ENCODE peak calls at places on chromosomes 12 and 14, in five cellular contexts. I is sigmoid colon, J is Panc1, U is astrocyte of the cerebellum, Q is IMR-90. F is an unnamed sample.

GRCh38 chr14:37623552-37623951 is 28.1 kb downstream of the TTC6 start:
- DNase-seq in I (no peak), J (no peak), U (peak; percentile 50), Q (peak; percentile 81), F (no peak)

GRCh38 chr12:101655400-101655799 is 42.0 kb upstream of the CHPT1 start:
- DNase-seq in J (no peak), I (no peak), U (no peak), Q (no peak), F (no peak)

GRCh38 chr14:103711516-103712431 is 3.5 kb downstream of the XRCC3 start:
- DNase-seq in Q (no peak), J (no peak), U (no peak), I (peak; percentile 84), F (peak; percentile 86)

GRCh38 chr12:71477609-71478008 is 38.0 kb downstream of the LGR5 start:
- DNase-seq in U (no peak), I (no peak), J (no peak), Q (no peak), F (no peak)

GRCh38 chr12:12901158-12901791 is 9.9 kb downstream of the GPRC5A start:
- DNase-seq in U (no peak), I (peak; percentile 85), Q (peak; percentile 94), J (no peak), F (peak; percentile 86)

GRCh38 chr14:50055461-50056228 is 60.7 kb downstream of the VCPKMT start:
- DNase-seq in I (no peak), J (no peak), U (no peak), Q (no peak), F (no peak)

GRCh38 chr12:28409892-28410291 is 219.6 kb downstream of the CCDC91 start:
- DNase-seq in Q (peak; percentile 37), I (no peak), J (no peak), U (no peak), F (no peak)

GRCh38 chr12:116172224-116172849 is 105.2 kb downstream of the MED13L start:
- DNase-seq in J (no peak), I (no peak), U (no peak), Q (no peak), F (no peak)

GRCh38 chr14:99389171-99389826 is 91.4 kb downstream of the SETD3 start:
- DNase-seq in J (peak; percentile 5), Q (peak; percentile 10), U (no peak), I (no peak), F (no peak)

GRCh38 chr12:67681145-67681778 is 32.7 kb downstream of the DYRK2 start:
- DNase-seq in I (no peak), U (peak; percentile 96), Q (peak; percentile 97), J (peak; percentile 8), F (no peak)

GRCh38 chr14:99672506-99673327 is 11.4 kb upstream of the CYP46A1 start:
- DNase-seq in J (no peak), U (no peak), Q (no peak), I (peak; percentile 32), F (no peak)

GRCh38 chr12:11717533-11717961 is 68.1 kb downstream of the ETV6 start:
- DNase-seq in J (no peak), U (no peak), Q (peak; percentile 72), I (no peak), F (no peak)

GRCh38 chr12:25384038-25384953 is 133.6 kb upstream of the KRAS start:
- DNase-seq in I (no peak), U (no peak), J (no peak), Q (peak; percentile 11), F (no peak)

GRCh38 chr12:108559748-108560147 is 1.2 kb downstream of the SART3 start:
- DNase-seq in U (no peak), I (no peak), Q (no peak), J (no peak), F (no peak)
- TF ChIP-seq CTCF in U (no peak), I (no peak), Q (no peak), J (peak; percentile 30), F (no peak)

GRCh38 chr12:51192284-51192671 is 19.3 kb upstream of the TFCP2 start:
- DNase-seq in U (no peak), J (no peak), Q (no peak), I (no peak), F (no peak)
- TF ChIP-seq CTCF in U (no peak), J (no peak), Q (no peak), I (no peak), F (no peak)

DNA sequence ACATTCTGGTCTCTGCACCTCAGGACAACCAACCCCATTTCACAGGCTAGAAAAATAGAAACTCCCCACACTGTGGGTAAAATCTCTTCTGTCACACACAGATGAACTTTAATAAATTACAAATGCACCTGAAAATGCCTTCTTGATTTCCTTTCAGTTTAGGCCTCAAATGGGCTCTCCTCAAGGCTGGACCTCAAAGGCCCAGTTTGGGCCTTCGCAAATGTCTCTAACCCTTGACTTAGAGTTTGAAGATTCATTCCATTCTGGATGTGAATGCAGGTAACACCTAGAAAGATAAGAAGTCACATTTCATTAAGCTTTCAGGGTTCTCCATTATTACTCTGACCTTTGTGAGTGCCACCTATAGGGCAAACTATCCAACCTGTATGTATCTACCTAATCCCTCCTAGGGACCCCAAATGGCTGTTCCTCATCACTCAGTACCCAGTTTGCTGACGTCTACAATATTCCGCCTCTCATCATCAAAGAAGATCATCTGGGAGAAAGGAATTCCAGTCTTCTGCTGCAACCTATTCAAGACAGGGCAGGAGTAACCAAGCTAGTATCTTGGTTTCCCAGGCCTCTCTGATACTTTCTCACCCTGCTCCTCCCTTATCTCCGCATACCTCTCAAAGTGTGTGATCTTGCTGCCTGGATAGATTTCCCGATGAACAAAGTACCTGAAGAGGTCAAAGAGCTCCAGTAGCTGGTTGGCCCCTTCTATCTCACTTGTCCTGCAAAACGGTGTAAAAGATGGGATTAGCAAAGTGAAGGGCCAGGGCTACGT is 771 bp upstream of the CHMP4A start:
- DNase-seq in I (peak; percentile 2), Q (no peak), U (no peak), J (no peak), F (peak; percentile 17)
- TF ChIP-seq CTCF in I (no peak), Q (no peak), U (no peak), J (no peak), F (no peak)

DNA sequence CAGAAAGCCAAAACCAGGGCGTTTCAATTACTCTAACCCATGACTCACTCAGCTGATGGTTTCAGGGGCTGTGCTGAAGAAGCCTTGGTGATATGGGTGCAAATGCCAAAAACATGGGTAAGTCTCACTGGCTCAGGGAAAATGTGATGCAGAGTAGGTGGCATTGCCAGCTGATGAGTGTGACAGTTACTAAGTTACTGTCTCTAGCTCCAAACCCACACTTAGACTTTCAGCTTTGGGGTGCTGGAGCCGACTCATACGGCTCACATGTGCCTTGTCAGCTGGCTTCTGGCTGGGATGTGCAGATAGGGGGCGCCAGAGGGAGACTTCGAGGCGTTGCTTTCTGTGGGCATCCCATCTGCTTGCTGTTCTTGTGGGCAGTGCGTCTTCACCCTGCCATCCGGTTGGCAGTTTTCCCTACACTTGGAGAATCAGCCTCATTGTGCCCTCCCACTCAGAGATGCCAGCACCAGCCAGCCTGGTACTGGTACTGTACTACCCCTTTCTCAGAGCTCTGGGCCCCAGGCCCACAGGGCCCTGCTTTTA is 11.1 kb upstream of the KRT7 start:
- DNase-seq in J (no peak), U (no peak), I (peak; percentile 66), Q (peak; percentile 25), F (no peak)
- TF ChIP-seq CTCF in J (peak; percentile 77), U (peak; percentile 45), I (no peak), Q (peak; percentile 50), F (no peak)

F was measured in coronary artery.